ENCODE peak calls at places on chromosomes 5 and 9, in five cellular contexts. P is activated CD8-positive, alpha-beta T cell treated with anti-CD3 and anti-CD28 coated beads, Interleukin-2, amount 10 ng/mL, durations not matched to agents 7 days and 5 days; F is SJSA1; A is cardiac fibroblast; W is Caco-2. E is an unnamed sample.

GRCh38 chr5:148808864-148809642 is 17.4 kb upstream of the ADRB2 start:
- DNase-seq in P (peak), F (no peak), W (no peak), A (no peak), E (no peak)

GRCh38 chr9:134863306-134863902 is 17.2 kb upstream of the FCN2 start:
- DNase-seq in W (no peak), F (no peak), A (no peak), P (no peak), E (no peak)

GRCh38 chr9:27394826-27395201 is 97.9 kb upstream of the EQTN start:
- DNase-seq in F (no peak), P (no peak), W (no peak), A (no peak), E (no peak)

GRCh38 chr9:27622688-27623340 is 49.5 kb upstream of the C9orf72 start:
- DNase-seq in P (no peak), W (no peak), F (no peak), A (no peak), E (no peak)

GRCh38 chr5:10513501-10514442 is 50.1 kb upstream of the ANKRD33B start:
- DNase-seq in P (no peak), F (peak), W (peak), A (peak), E (peak)

GRCh38 chr9:15142903-15143534 is 164.0 kb downstream of the TTC39B start:
- DNase-seq in W (no peak), P (peak), F (peak), A (peak), E (peak)

GRCh38 chr5:178375348-178375747 is 142.7 kb upstream of the PHYKPL start:
- DNase-seq in P (no peak), A (no peak), W (no peak), F (no peak), E (no peak)

GRCh38 chr9:135699440-135699839 is at the start of gene SOHLH1:
- DNase-seq in P (no peak), F (no peak), W (peak), A (no peak), E (no peak)

GRCh38 chr9:111483419-111483861 is 743 bp downstream of the ECPAS start:
- DNase-seq in P (peak), F (peak), W (no peak), A (no peak), E (peak)

GRCh38 chr5:43386960-43387362 is 25.2 kb downstream of the CCL28 start:
- DNase-seq in W (no peak), P (no peak), F (no peak), A (no peak), E (peak)

GRCh38 chr9:20117482-20117881 is 328.6 kb upstream of the SLC24A2 start:
- DNase-seq in A (no peak), W (no peak), F (no peak), P (no peak), E (no peak)

GRCh38 chr9:121567142-121568100 is 67.8 kb upstream of the GGTA1 start:
- DNase-seq in A (no peak), P (no peak), F (no peak), W (no peak), E (peak)

GRCh38 chr9:35697486-35697885 is 7.8 kb upstream of the TPM2 start:
- DNase-seq in F (no peak), P (no peak), W (no peak), A (no peak), E (no peak)

GRCh38 chr5:134046801-134047707 is 42.3 kb upstream of the VDAC1 start:
- DNase-seq in A (no peak), P (no peak), F (no peak), W (no peak), E (no peak)

GRCh38 chr9:113306566-113306965 is 3.4 kb upstream of the RNF183 start:
- DNase-seq in P (no peak), W (no peak), A (no peak), F (no peak), E (no peak)